ENCODE peak calls at places on chromosomes 3 and 15, in ten cellular contexts. One of them, this sample, is unnamed.

GRCh38 chr3:66195347-66195783 is 25.4 kb upstream of the SLC25A26 start:
- DNase-seq in RWPE2: no peak
- DNase-seq in left lung: peak
- DNase-seq in GM12865: peak
- DNase-seq in cardiac fibroblast: peak
- DNase-seq in lower lobe of right lung: peak
- DNase-seq in mammary epithelial cell: peak
- DNase-seq in upper lobe of right lung: peak
- DNase-seq in GM10248: peak
- DNase-seq in HCT116: peak
- DNase-seq in this sample: no peak

GRCh38 chr3:48130321-48130881 is 57.8 kb downstream of the CDC25A start:
- DNase-seq in RWPE2: no peak
- DNase-seq in HCT116: no peak
- DNase-seq in left lung: peak
- DNase-seq in cardiac fibroblast: peak
- DNase-seq in GM10248: no peak
- DNase-seq in mammary epithelial cell: no peak
- DNase-seq in upper lobe of right lung: peak
- DNase-seq in lower lobe of right lung: peak
- DNase-seq in GM12865: no peak
- DNase-seq in this sample: peak

GRCh38 chr3:21718161-21718765 is 32.7 kb downstream of the ZNF385D start:
- DNase-seq in GM12865: no peak
- DNase-seq in cardiac fibroblast: peak
- DNase-seq in HCT116: no peak
- DNase-seq in lower lobe of right lung: no peak
- DNase-seq in left lung: no peak
- DNase-seq in GM10248: no peak
- DNase-seq in RWPE2: no peak
- DNase-seq in mammary epithelial cell: peak
- DNase-seq in upper lobe of right lung: no peak
- DNase-seq in this sample: no peak

GRCh38 chr3:158261371-158261991 is 151.6 kb downstream of the RSRC1 start:
- DNase-seq in mammary epithelial cell: no peak
- DNase-seq in HCT116: no peak
- DNase-seq in left lung: no peak
- DNase-seq in upper lobe of right lung: no peak
- DNase-seq in GM12865: no peak
- DNase-seq in lower lobe of right lung: no peak
- DNase-seq in cardiac fibroblast: peak
- DNase-seq in RWPE2: no peak
- DNase-seq in GM10248: no peak
- DNase-seq in this sample: no peak

GRCh38 chr3:127822836-127823589 is 698 bp upstream of the MGLL start:
- DNase-seq in HCT116: no peak
- DNase-seq in GM10248: peak
- DNase-seq in lower lobe of right lung: peak
- DNase-seq in mammary epithelial cell: peak
- DNase-seq in RWPE2: no peak
- DNase-seq in left lung: peak
- DNase-seq in GM12865: peak
- DNase-seq in cardiac fibroblast: peak
- DNase-seq in upper lobe of right lung: peak
- DNase-seq in this sample: peak

GRCh38 chr3:32817561-32818430 is at the start of gene TRIM71:
- DNase-seq in GM12865: no peak
- DNase-seq in cardiac fibroblast: peak
- DNase-seq in HCT116: no peak
- DNase-seq in lower lobe of right lung: no peak
- DNase-seq in upper lobe of right lung: peak
- DNase-seq in GM10248: no peak
- DNase-seq in left lung: no peak
- DNase-seq in mammary epithelial cell: peak
- DNase-seq in RWPE2: no peak
- DNase-seq in this sample: peak

GRCh38 chr15:42858540-42858939 is 62.0 kb downstream of the TTBK2 start:
- DNase-seq in GM10248: no peak
- DNase-seq in cardiac fibroblast: no peak
- DNase-seq in upper lobe of right lung: no peak
- DNase-seq in RWPE2: no peak
- DNase-seq in HCT116: no peak
- DNase-seq in mammary epithelial cell: peak
- DNase-seq in lower lobe of right lung: no peak
- DNase-seq in left lung: no peak
- DNase-seq in GM12865: no peak
- DNase-seq in this sample: no peak

GRCh38 chr3:36373084-36373483 is 7.2 kb upstream of the STAC start:
- DNase-seq in lower lobe of right lung: no peak
- DNase-seq in RWPE2: no peak
- DNase-seq in left lung: no peak
- DNase-seq in GM10248: no peak
- DNase-seq in GM12865: no peak
- DNase-seq in cardiac fibroblast: peak
- DNase-seq in HCT116: no peak
- DNase-seq in upper lobe of right lung: no peak
- DNase-seq in mammary epithelial cell: peak
- DNase-seq in this sample: no peak

GRCh38 chr3:178291971-178292370 is 244.3 kb upstream of the KCNMB2 start:
- DNase-seq in RWPE2: no peak
- DNase-seq in mammary epithelial cell: no peak
- DNase-seq in lower lobe of right lung: no peak
- DNase-seq in cardiac fibroblast: no peak
- DNase-seq in upper lobe of right lung: no peak
- DNase-seq in GM12865: no peak
- DNase-seq in HCT116: no peak
- DNase-seq in left lung: no peak
- DNase-seq in GM10248: no peak
- DNase-seq in this sample: no peak
- TF ChIP-seq CTCF in RWPE2: no peak
- TF ChIP-seq CTCF in mammary epithelial cell: no peak
- TF ChIP-seq CTCF in lower lobe of right lung: no peak
- TF ChIP-seq CTCF in cardiac fibroblast: no peak
- TF ChIP-seq CTCF in upper lobe of right lung: no peak
- TF ChIP-seq CTCF in GM12865: no peak
- TF ChIP-seq CTCF in HCT116: no peak
- TF ChIP-seq CTCF in left lung: no peak
- TF ChIP-seq CTCF in GM10248: no peak
- TF ChIP-seq CTCF in this sample: no peak

GRCh38 chr3:194688946-194689345 is 3.3 kb downstream of the FAM43A start:
- DNase-seq in upper lobe of right lung: no peak
- DNase-seq in mammary epithelial cell: no peak
- DNase-seq in cardiac fibroblast: peak
- DNase-seq in GM10248: no peak
- DNase-seq in left lung: no peak
- DNase-seq in lower lobe of right lung: no peak
- DNase-seq in HCT116: no peak
- DNase-seq in RWPE2: no peak
- DNase-seq in GM12865: no peak
- DNase-seq in this sample: no peak

GRCh38 chr3:194686816-194687637 is 1.3 kb downstream of the FAM43A start:
- DNase-seq in GM12865: peak
- DNase-seq in cardiac fibroblast: peak
- DNase-seq in upper lobe of right lung: peak
- DNase-seq in HCT116: no peak
- DNase-seq in mammary epithelial cell: peak
- DNase-seq in lower lobe of right lung: peak
- DNase-seq in RWPE2: no peak
- DNase-seq in GM10248: no peak
- DNase-seq in left lung: peak
- DNase-seq in this sample: peak

GRCh38 chr3:194686414-194686815 is 732 bp downstream of the FAM43A start:
- DNase-seq in lower lobe of right lung: no peak
- DNase-seq in HCT116: no peak
- DNase-seq in RWPE2: no peak
- DNase-seq in mammary epithelial cell: no peak
- DNase-seq in upper lobe of right lung: no peak
- DNase-seq in left lung: no peak
- DNase-seq in GM10248: no peak
- DNase-seq in cardiac fibroblast: peak
- DNase-seq in GM12865: no peak
- DNase-seq in this sample: no peak

GRCh38 chr3:194688207-194688711 is 2.6 kb downstream of the FAM43A start:
- DNase-seq in mammary epithelial cell: no peak
- DNase-seq in RWPE2: no peak
- DNase-seq in left lung: peak
- DNase-seq in cardiac fibroblast: peak
- DNase-seq in HCT116: no peak
- DNase-seq in upper lobe of right lung: peak
- DNase-seq in GM12865: peak
- DNase-seq in GM10248: peak
- DNase-seq in lower lobe of right lung: peak
- DNase-seq in this sample: peak

DNA sequence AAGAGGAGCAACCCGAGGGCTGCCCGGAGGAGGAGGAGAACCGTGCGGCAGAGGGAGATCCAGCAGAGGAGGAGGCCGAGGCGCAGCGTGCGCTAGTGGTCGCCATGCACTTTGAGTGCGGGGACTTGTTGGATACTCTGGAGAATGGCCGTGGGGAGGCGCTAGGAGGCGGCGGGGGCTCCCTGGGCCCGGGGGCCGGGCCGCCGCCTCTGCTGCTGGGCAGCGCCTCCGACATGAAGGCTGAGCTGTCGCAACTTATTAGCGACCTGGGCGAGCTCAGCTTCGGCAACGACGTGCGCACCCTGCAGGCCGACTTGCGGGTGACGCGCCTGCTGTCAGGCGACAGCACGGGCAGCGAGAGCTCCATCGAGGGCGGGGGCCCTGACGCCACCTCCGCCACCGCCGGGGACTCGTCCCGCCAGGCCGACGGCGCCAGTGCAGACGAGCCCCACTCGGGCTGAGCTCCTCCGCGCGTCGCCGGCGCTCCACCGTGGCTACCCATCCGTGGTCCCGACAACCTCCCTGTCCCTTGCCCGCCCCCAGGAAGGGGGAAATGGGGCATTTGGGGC is 2.0 kb downstream of the FAM43A start:
- DNase-seq in RWPE2: no peak
- DNase-seq in mammary epithelial cell: peak
- DNase-seq in HCT116: no peak
- DNase-seq in cardiac fibroblast: peak
- DNase-seq in lower lobe of right lung: peak
- DNase-seq in upper lobe of right lung: peak
- DNase-seq in GM10248: peak
- DNase-seq in GM12865: peak
- DNase-seq in left lung: peak
- DNase-seq in this sample: peak
- TF ChIP-seq CTCF in RWPE2: peak
- TF ChIP-seq CTCF in mammary epithelial cell: peak
- TF ChIP-seq CTCF in HCT116: no peak
- TF ChIP-seq CTCF in cardiac fibroblast: peak
- TF ChIP-seq CTCF in lower lobe of right lung: peak
- TF ChIP-seq CTCF in upper lobe of right lung: peak
- TF ChIP-seq CTCF in GM10248: peak
- TF ChIP-seq CTCF in GM12865: peak
- TF ChIP-seq CTCF in left lung: peak
- TF ChIP-seq CTCF in this sample: no peak

DNA sequence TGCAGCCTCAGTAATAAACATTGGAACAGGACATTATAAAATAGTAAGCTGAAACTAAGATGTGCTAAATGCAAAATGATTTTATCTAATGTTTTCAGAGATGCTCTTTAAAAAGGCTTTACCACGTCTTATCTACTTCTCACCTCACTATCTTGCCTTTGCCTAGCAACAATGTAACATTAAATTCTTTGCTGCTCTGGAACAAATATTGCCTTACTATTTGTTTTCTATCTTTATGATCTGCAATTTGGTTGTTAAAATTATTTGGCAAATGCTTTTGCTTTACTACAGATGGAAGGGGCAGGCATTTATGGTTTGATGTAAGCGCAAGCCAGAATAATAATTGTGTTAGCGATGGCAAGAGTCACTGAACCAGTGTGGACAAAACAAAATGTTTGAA is 454.3 kb upstream of the ARHGEF26 start:
- DNase-seq in HCT116: no peak
- DNase-seq in mammary epithelial cell: no peak
- DNase-seq in cardiac fibroblast: no peak
- DNase-seq in lower lobe of right lung: no peak
- DNase-seq in RWPE2: no peak
- DNase-seq in upper lobe of right lung: no peak
- DNase-seq in GM12865: no peak
- DNase-seq in GM10248: no peak
- DNase-seq in left lung: no peak
- DNase-seq in this sample: no peak
- TF ChIP-seq CTCF in HCT116: no peak
- TF ChIP-seq CTCF in mammary epithelial cell: no peak
- TF ChIP-seq CTCF in cardiac fibroblast: no peak
- TF ChIP-seq CTCF in lower lobe of right lung: no peak
- TF ChIP-seq CTCF in RWPE2: no peak
- TF ChIP-seq CTCF in upper lobe of right lung: no peak
- TF ChIP-seq CTCF in GM12865: no peak
- TF ChIP-seq CTCF in GM10248: no peak
- TF ChIP-seq CTCF in left lung: no peak
- TF ChIP-seq CTCF in this sample: no peak

GRCh38 chr3:119207512-119207875 is 33.2 kb downstream of the B4GALT4 start:
- DNase-seq in lower lobe of right lung: no peak
- DNase-seq in GM10248: no peak
- DNase-seq in cardiac fibroblast: no peak
- DNase-seq in upper lobe of right lung: no peak
- DNase-seq in RWPE2: no peak
- DNase-seq in left lung: no peak
- DNase-seq in HCT116: no peak
- DNase-seq in mammary epithelial cell: no peak
- DNase-seq in GM12865: no peak
- DNase-seq in this sample: no peak

GRCh38 chr3:119205209-119205608 is 31.8 kb downstream of the UPK1B start:
- DNase-seq in upper lobe of right lung: no peak
- DNase-seq in GM12865: no peak
- DNase-seq in left lung: no peak
- DNase-seq in GM10248: no peak
- DNase-seq in lower lobe of right lung: no peak
- DNase-seq in mammary epithelial cell: no peak
- DNase-seq in RWPE2: no peak
- DNase-seq in cardiac fibroblast: no peak
- DNase-seq in HCT116: no peak
- DNase-seq in this sample: no peak

GRCh38 chr3:119205685-119206084 is 32.3 kb downstream of the UPK1B start:
- DNase-seq in RWPE2: no peak
- DNase-seq in GM10248: no peak
- DNase-seq in upper lobe of right lung: no peak
- DNase-seq in GM12865: no peak
- DNase-seq in mammary epithelial cell: no peak
- DNase-seq in lower lobe of right lung: no peak
- DNase-seq in cardiac fibroblast: no peak
- DNase-seq in HCT116: no peak
- DNase-seq in left lung: no peak
- DNase-seq in this sample: no peak

GRCh38 chr3:119211193-119211592 is 29.5 kb downstream of the B4GALT4 start:
- DNase-seq in HCT116: no peak
- DNase-seq in left lung: no peak
- DNase-seq in cardiac fibroblast: no peak
- DNase-seq in GM12865: no peak
- DNase-seq in GM10248: no peak
- DNase-seq in upper lobe of right lung: no peak
- DNase-seq in RWPE2: no peak
- DNase-seq in lower lobe of right lung: no peak
- DNase-seq in mammary epithelial cell: no peak
- DNase-seq in this sample: no peak

DNA sequence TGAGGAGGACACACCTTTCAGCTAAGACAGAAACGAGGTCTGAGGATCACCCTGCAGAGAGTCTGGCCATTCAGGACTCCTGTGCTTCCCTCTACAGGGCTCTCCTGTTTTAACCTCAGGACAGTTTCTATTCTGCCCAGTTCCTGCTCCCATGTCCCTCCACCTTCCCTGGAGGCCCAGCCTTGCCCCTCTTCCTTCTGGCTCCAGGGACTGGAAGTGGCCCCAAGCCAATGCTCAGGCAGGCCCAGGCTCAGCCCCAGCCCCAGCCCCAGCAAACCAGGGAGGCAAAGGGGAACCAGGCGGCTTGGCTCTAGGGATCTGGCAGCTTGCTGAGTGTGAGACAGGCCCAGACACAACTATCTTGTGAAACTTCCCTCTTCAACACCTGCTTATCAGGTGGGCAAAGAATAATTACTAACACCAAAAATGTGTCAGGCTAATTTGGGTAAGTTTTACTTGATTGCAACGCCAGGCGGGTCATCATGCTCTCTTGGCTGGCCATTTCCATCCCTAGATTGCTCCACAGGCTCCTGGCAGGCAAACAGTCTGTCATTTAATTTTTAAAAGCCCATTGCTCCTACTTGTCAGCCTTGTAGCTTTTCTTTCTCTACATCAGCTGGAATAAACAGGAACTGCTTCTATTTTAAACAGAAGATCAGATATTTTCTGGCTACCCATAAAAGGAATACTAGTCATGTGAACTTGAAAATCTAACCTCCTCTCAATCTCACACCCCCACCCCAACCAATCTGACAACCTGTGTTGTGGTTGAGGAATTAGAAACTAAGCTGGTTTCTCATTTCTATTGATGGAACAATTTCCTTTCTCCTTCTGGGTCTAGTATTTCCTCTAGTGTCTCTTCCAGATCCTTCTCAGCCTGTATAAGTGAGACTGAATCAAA is 33.5 kb downstream of the UPK1B start:
- DNase-seq in left lung: no peak
- DNase-seq in cardiac fibroblast: no peak
- DNase-seq in HCT116: no peak
- DNase-seq in GM12865: no peak
- DNase-seq in GM10248: no peak
- DNase-seq in lower lobe of right lung: no peak
- DNase-seq in mammary epithelial cell: peak
- DNase-seq in RWPE2: no peak
- DNase-seq in upper lobe of right lung: no peak
- DNase-seq in this sample: peak
- TF ChIP-seq CTCF in left lung: no peak
- TF ChIP-seq CTCF in cardiac fibroblast: no peak
- TF ChIP-seq CTCF in HCT116: no peak
- TF ChIP-seq CTCF in GM12865: no peak
- TF ChIP-seq CTCF in GM10248: no peak
- TF ChIP-seq CTCF in lower lobe of right lung: no peak
- TF ChIP-seq CTCF in mammary epithelial cell: peak
- TF ChIP-seq CTCF in RWPE2: peak
- TF ChIP-seq CTCF in upper lobe of right lung: no peak
- TF ChIP-seq CTCF in this sample: no peak

This sample was measured in spleen.